ENCODE peak calls at places on chromosomes 13 and 19, in five cellular contexts. Z is left lung, L is GM20000, X is endodermal cell, F is GM13977. Y is an unnamed sample.

GRCh38 chr19:29714371-29714952 is 599 bp downstream of the C19orf12 start:
- DNase-seq in X (no peak), L (no peak), F (peak; percentile 42), Z (no peak), Y (no peak)

GRCh38 chr13:97003071-97003470 is 8.8 kb upstream of the OXGR1 start:
- DNase-seq in X (no peak), F (no peak), L (no peak), Z (no peak), Y (no peak)

GRCh38 chr19:5403968-5404640 is 51.1 kb upstream of the ZNRF4 start:
- DNase-seq in X (peak; percentile 99), Z (peak; percentile 79), L (peak; percentile 77), F (peak; percentile 72), Y (peak; percentile 20)

GRCh38 chr13:34243396-34243795 is 425.4 kb downstream of the RFC3 start:
- DNase-seq in Z (no peak), L (no peak), X (no peak), F (no peak), Y (no peak)

GRCh38 chr19:49546825-49547565 is 19.2 kb downstream of the RCN3 start:
- DNase-seq in L (peak; percentile 85), F (peak; percentile 85), Z (no peak), X (peak; percentile 91), Y (no peak)

GRCh38 chr19:17855333-17856152 is 4.2 kb upstream of the RPL18A start:
- DNase-seq in F (peak; percentile 85), X (peak; percentile 98), L (peak; percentile 83), Z (peak; percentile 87), Y (peak; percentile 81)

GRCh38 chr19:42284066-42284501 is 15.0 kb downstream of the CIC start:
- DNase-seq in Z (peak; percentile 79), X (no peak), F (peak; percentile 97), L (peak; percentile 98), Y (peak; percentile 87)

GRCh38 chr19:41535029-41535622 is 40.8 kb upstream of the CEACAM21 start:
- DNase-seq in X (no peak), Z (no peak), L (no peak), F (peak; percentile 38), Y (peak; percentile 78)

GRCh38 chr19:39398297-39398864 is 7.2 kb downstream of the MED29 start:
- DNase-seq in L (no peak), X (no peak), Z (peak; percentile 89), F (no peak), Y (peak; percentile 75)

GRCh38 chr13:30565658-30566057 is 52.1 kb upstream of the USPL1 start:
- DNase-seq in Z (no peak), F (no peak), X (no peak), L (no peak), Y (no peak)

GRCh38 chr19:36686365-36687213 is 823 bp upstream of the ZNF567 start:
- DNase-seq in L (no peak), F (peak; percentile 27), X (peak; percentile 52), Z (no peak), Y (no peak)

GRCh38 chr13:85241045-85241444 is 558.2 kb downstream of the SLITRK6 start:
- DNase-seq in F (no peak), X (no peak), L (no peak), Z (no peak), Y (no peak)

GRCh38 chr19:45598267-45599011 is 3.6 kb downstream of the GPR4 start:
- DNase-seq in F (peak; percentile 30), L (peak; percentile 32), X (no peak), Z (no peak), Y (no peak)

GRCh38 chr19:3590991-3591659 is 5.8 kb downstream of the GIPC3 start:
- DNase-seq in F (no peak), X (no peak), Z (no peak), L (no peak), Y (no peak)

GRCh38 chr19:3589949-3590348 is 4.7 kb downstream of the GIPC3 start:
- DNase-seq in L (no peak), X (no peak), F (no peak), Z (no peak), Y (no peak)

GRCh38 chr19:3589439-3589838 is 4.2 kb downstream of the GIPC3 start:
- DNase-seq in X (no peak), L (no peak), F (no peak), Z (no peak), Y (no peak)

GRCh38 chr19:3593156-3593555 is 7.9 kb downstream of the GIPC3 start:
- DNase-seq in Z (no peak), X (peak; percentile 85), L (no peak), F (no peak), Y (no peak)

DNA sequence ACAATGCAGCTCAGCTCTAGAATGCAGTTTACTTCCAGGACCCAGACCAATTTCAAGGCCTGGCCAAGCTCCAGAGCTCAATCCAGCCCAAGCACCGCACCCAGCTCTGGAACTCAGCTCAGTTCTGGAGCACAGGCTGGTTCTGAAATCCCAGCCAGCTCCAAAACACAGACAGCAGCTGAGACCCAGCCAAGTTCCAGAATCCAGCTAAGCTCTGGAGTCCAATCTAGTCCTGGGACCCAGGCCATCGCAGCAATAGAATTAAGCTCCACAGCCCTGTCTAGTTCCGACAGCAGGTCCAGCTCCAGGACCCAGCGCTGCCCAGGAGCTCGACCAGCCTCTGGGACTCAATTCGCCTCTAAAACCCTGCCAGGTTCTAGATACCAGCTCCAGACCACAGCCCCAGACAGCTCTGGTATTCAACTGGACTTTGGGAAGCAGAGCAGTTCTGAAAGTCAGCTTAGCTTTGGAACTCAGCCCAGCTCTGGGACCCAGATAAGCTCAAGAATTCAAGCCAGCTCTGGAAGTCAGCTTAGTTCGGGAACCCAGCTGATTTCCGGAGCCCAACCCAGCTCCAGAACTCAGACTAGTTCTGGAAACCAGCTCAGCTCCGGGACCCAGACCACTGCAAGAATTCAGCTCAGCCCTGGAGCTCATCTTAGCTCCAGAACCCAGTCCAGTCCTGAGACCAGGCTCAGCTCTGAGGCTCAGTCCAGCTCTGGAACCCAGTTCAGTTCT is 6.8 kb downstream of the GIPC3 start:
- DNase-seq in F (no peak), L (no peak), X (no peak), Z (no peak), Y (no peak)
- TF ChIP-seq CTCF in F (no peak), L (no peak), X (no peak), Z (no peak), Y (no peak)

DNA sequence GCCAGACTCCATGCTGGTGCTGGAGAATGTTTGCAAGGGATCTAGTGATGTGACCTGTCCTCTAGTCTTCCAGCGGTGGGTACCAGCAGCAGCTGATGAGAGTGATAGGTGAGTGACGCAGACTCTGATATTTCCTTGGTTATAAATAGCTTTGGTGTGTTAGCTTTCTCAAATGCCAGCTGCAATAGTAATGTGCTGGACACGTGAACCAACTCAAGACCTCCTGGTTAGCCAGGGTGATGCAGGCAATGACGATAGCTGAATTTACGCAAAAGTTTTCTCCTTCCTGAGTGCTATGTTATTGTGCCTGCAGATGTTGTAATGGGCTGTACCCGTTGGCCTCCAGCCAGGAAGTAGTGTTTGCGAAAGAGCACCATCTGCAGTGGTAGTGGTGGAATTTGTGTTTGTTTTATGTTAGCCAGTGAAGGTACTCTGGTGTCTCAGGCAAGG is 129.5 kb downstream of the CYSLTR2 start:
- DNase-seq in Z (peak; percentile 83), L (no peak), X (no peak), F (no peak), Y (no peak)
- TF ChIP-seq CTCF in Z (no peak), L (no peak), X (no peak), F (no peak), Y (no peak)

GRCh38 chr13:103188688-103189326 is 122.6 kb upstream of the SLC10A2 start:
- DNase-seq in X (no peak), F (no peak), L (peak; percentile 36), Z (no peak), Y (no peak)
- TF ChIP-seq CTCF in X (peak; percentile 88), F (peak; percentile 47), L (no peak), Z (no peak), Y (peak; percentile 40)

DNA sequence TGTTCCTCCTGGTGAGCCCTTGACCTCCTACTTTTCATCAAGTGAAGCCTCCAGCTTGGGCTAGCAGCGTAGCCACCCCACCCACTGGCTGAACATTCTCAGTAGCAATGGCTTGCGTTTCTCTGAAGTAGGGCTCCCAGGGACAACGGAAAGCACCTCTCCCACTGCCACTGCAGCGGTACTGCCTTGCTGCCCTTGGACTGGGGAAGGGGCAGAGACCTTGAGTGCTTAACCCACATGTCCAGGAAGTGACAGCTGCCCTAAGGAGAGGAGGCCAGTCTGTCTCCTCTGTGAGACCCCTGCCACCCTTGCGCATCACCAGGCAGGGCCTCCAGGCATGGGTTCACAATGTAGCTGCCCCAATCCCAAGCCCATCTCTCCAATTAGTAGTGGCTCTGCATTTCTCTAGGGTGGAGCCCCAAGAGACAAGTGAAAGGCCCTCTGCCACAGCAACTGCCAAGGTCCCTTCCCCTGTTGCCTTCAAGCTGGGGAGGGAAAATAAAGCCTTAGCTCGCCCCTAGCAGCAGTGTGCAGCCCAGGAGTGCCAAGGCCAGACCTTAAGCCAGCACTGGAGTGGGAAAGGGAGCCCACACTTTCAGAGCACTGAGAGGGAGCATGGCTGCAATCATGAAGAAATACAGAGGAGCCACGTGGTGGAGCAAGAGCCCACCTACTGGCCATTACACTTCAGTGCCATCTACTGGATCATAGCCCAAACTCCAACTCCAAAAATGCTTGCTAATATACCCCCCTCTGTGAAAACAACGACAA is 175.9 kb upstream of the TRPC4 start:
- DNase-seq in Z (no peak), X (peak; percentile 69), F (no peak), L (no peak), Y (no peak)
- TF ChIP-seq CTCF in Z (no peak), X (peak; percentile 87), F (peak; percentile 36), L (no peak), Y (peak; percentile 60)

DNA sequence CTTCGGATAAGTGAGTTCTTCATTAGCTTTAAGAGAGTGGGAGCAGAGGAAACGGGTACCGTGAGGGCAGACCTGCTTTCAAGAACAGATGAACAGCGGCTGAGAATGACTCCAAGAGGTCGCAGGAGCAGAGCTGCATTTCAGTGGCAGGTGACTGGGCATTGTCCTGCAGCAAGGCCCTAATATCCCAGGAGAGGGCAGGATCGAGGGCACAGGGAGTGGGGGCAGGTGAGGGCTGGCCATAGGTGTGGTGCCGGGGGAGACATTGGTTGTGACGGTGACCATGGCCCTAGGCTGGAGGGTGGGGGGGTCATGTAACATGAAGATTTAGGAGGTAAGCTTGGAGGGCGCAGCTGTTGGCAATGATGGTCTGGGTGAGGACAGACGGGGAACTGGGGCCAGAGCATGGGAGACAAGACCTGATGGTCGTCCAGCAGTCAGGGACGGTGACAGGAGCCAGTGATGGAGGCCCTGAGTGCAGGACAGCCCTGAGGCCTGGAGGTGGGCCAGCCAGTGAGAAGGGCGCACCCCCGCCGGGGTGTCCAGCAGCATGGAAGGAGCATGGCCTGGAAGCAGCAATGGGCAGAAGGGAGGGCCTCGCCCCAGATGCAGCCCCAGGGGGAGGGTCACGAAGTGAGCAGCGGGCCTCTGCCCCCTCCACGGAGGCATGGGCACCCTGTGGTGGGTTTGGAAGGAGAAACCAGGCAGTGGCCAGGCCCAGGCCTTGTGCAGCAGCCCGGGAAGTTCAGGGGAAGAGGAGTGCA is 29.2 kb upstream of the LAMP1 start:
- DNase-seq in X (no peak), F (no peak), L (no peak), Z (no peak), Y (no peak)
- TF ChIP-seq CTCF in X (peak; percentile 21), F (no peak), L (no peak), Z (no peak), Y (no peak)

GRCh38 chr19:37872383-37872782 is 34.0 kb downstream of the WDR87 start:
- DNase-seq in F (no peak), X (no peak), L (no peak), Z (no peak), Y (no peak)
- TF ChIP-seq CTCF in F (no peak), X (no peak), L (no peak), Z (no peak), Y (no peak)

Y was measured in GM06990.